ENCODE peak calls at places on chromosomes 16 and 17, in six cellular contexts. One of them, this sample, is unnamed.

GRCh38 chr17:48726916-48727286 is 1.6 kb downstream of the HOXB13 start:
- DNase-seq in GM03348: no peak
- DNase-seq in fibroblast of lung: no peak
- DNase-seq in omental fat pad: no peak
- DNase-seq in activated naive CD8-positive, alpha-beta T cell treated with anti-CD3 and anti-CD28 coated beads for 36 hours: no peak
- DNase-seq in GOT3: no peak
- DNase-seq in this sample: no peak

GRCh38 chr17:82611140-82612058 is 36.8 kb downstream of the WDR45B start:
- DNase-seq in GM03348: no peak
- DNase-seq in fibroblast of lung: peak; percentile 49
- DNase-seq in omental fat pad: no peak
- DNase-seq in activated naive CD8-positive, alpha-beta T cell treated with anti-CD3 and anti-CD28 coated beads for 36 hours: no peak
- DNase-seq in GOT3: no peak
- DNase-seq in this sample: no peak

GRCh38 chr17:39739020-39739884 is 1.5 kb downstream of the GRB7 start:
- DNase-seq in GM03348: peak; percentile 77
- DNase-seq in fibroblast of lung: no peak
- DNase-seq in omental fat pad: peak; percentile 39
- DNase-seq in activated naive CD8-positive, alpha-beta T cell treated with anti-CD3 and anti-CD28 coated beads for 36 hours: no peak
- DNase-seq in GOT3: no peak
- DNase-seq in this sample: no peak

GRCh38 chr16:30896890-30897730 is 696 bp downstream of the CTF1 start:
- DNase-seq in GM03348: peak; percentile 95
- DNase-seq in fibroblast of lung: peak; percentile 89
- DNase-seq in omental fat pad: peak; percentile 69
- DNase-seq in activated naive CD8-positive, alpha-beta T cell treated with anti-CD3 and anti-CD28 coated beads for 36 hours: peak; percentile 85
- DNase-seq in GOT3: no peak
- DNase-seq in this sample: peak; percentile 82

GRCh38 chr17:76735586-76736348 is 1.4 kb downstream of the SRSF2 start:
- DNase-seq in GM03348: no peak
- DNase-seq in fibroblast of lung: no peak
- DNase-seq in omental fat pad: no peak
- DNase-seq in activated naive CD8-positive, alpha-beta T cell treated with anti-CD3 and anti-CD28 coated beads for 36 hours: no peak
- DNase-seq in GOT3: no peak
- DNase-seq in this sample: no peak

GRCh38 chr16:85579883-85580607 is 33.1 kb upstream of the GSE1 start:
- DNase-seq in GM03348: no peak
- DNase-seq in fibroblast of lung: no peak
- DNase-seq in omental fat pad: no peak
- DNase-seq in activated naive CD8-positive, alpha-beta T cell treated with anti-CD3 and anti-CD28 coated beads for 36 hours: no peak
- DNase-seq in GOT3: no peak
- DNase-seq in this sample: no peak

GRCh38 chr17:6941989-6942388 is 53.9 kb upstream of the ALOX12 start:
- DNase-seq in GM03348: no peak
- DNase-seq in fibroblast of lung: no peak
- DNase-seq in omental fat pad: no peak
- DNase-seq in activated naive CD8-positive, alpha-beta T cell treated with anti-CD3 and anti-CD28 coated beads for 36 hours: no peak
- DNase-seq in GOT3: no peak
- DNase-seq in this sample: no peak

GRCh38 chr17:30104575-30105339 is 11.9 kb upstream of the NSRP1 start:
- DNase-seq in GM03348: peak; percentile 87
- DNase-seq in fibroblast of lung: peak; percentile 68
- DNase-seq in omental fat pad: peak; percentile 35
- DNase-seq in activated naive CD8-positive, alpha-beta T cell treated with anti-CD3 and anti-CD28 coated beads for 36 hours: peak; percentile 65
- DNase-seq in GOT3: peak; percentile 19
- DNase-seq in this sample: no peak

GRCh38 chr17:57600092-57600491 is 145.0 kb downstream of the CCDC182 start:
- DNase-seq in GM03348: no peak
- DNase-seq in fibroblast of lung: peak; percentile 17
- DNase-seq in omental fat pad: no peak
- DNase-seq in activated naive CD8-positive, alpha-beta T cell treated with anti-CD3 and anti-CD28 coated beads for 36 hours: peak; percentile 51
- DNase-seq in GOT3: no peak
- DNase-seq in this sample: no peak

GRCh38 chr16:77324727-77325126 is 110.1 kb downstream of the ADAMTS18 start:
- DNase-seq in GM03348: no peak
- DNase-seq in fibroblast of lung: no peak
- DNase-seq in omental fat pad: no peak
- DNase-seq in activated naive CD8-positive, alpha-beta T cell treated with anti-CD3 and anti-CD28 coated beads for 36 hours: no peak
- DNase-seq in GOT3: no peak
- DNase-seq in this sample: no peak

GRCh38 chr17:72176902-72177660 is 56.3 kb downstream of the SOX9 start:
- DNase-seq in GM03348: no peak
- DNase-seq in fibroblast of lung: peak; percentile 95
- DNase-seq in omental fat pad: no peak
- DNase-seq in activated naive CD8-positive, alpha-beta T cell treated with anti-CD3 and anti-CD28 coated beads for 36 hours: no peak
- DNase-seq in GOT3: no peak
- DNase-seq in this sample: no peak

GRCh38 chr17:37802061-37802460 is 57.2 kb upstream of the HNF1B start:
- DNase-seq in GM03348: no peak
- DNase-seq in fibroblast of lung: peak; percentile 12
- DNase-seq in omental fat pad: no peak
- DNase-seq in activated naive CD8-positive, alpha-beta T cell treated with anti-CD3 and anti-CD28 coated beads for 36 hours: no peak
- DNase-seq in GOT3: no peak
- DNase-seq in this sample: no peak

GRCh38 chr16:74650966-74651567 is 15.6 kb downstream of the RFWD3 start:
- DNase-seq in GM03348: peak; percentile 22
- DNase-seq in fibroblast of lung: no peak
- DNase-seq in omental fat pad: no peak
- DNase-seq in activated naive CD8-positive, alpha-beta T cell treated with anti-CD3 and anti-CD28 coated beads for 36 hours: no peak
- DNase-seq in GOT3: no peak
- DNase-seq in this sample: no peak

GRCh38 chr16:31093132-31093703 is 1.4 kb downstream of the VKORC1 start:
- DNase-seq in GM03348: peak; percentile 59
- DNase-seq in fibroblast of lung: peak; percentile 41
- DNase-seq in omental fat pad: no peak
- DNase-seq in activated naive CD8-positive, alpha-beta T cell treated with anti-CD3 and anti-CD28 coated beads for 36 hours: no peak
- DNase-seq in GOT3: no peak
- DNase-seq in this sample: no peak

This sample was measured in smooth muscle cell of the brain vasculature.